ENCODE peak calls at places on chromosomes 3 and 15, in eight cellular contexts. S, O, T, M, Q, K, Y and W are unnamed samples.
A peak's percentile ranks its signal among the peaks of the same experiment; 100 is the strongest.

GRCh38 chr15:91853968-91854943 is 748 bp downstream of the SLCO3A1 start:
- DNase-seq in M (no peak), Q (peak; percentile 35), K (peak; percentile 70), O (no peak), S (no peak), T (no peak), Y (peak; percentile 18), W (peak; percentile 63)

GRCh38 chr3:134423153-134423552 is 48.9 kb upstream of the AMOTL2 start:
- DNase-seq in T (peak; percentile 11), K (peak; percentile 41), Y (no peak), S (no peak), Q (no peak), M (no peak), O (no peak), W (no peak)

GRCh38 chr3:141602706-141603105 is 115.9 kb downstream of the RASA2 start:
- DNase-seq in K (no peak), S (no peak), M (no peak), T (no peak), O (no peak), Y (no peak), Q (no peak), W (no peak)

GRCh38 chr15:40344631-40345120 is 3.9 kb upstream of the CCDC9B start:
- DNase-seq in Q (peak; percentile 89), M (peak; percentile 32), K (peak; percentile 53), Y (peak; percentile 45), O (peak; percentile 45), T (peak; percentile 69), S (peak; percentile 54), W (peak; percentile 76)

GRCh38 chr15:91586542-91586941 is 267.0 kb upstream of the SLCO3A1 start:
- DNase-seq in T (no peak), O (no peak), Q (no peak), Y (no peak), S (no peak), M (no peak), K (no peak), W (no peak)

GRCh38 chr3:104126864-104127553 is 1239.7 kb upstream of the ALCAM start:
- DNase-seq in S (no peak), M (no peak), K (no peak), O (no peak), Q (no peak), T (no peak), Y (no peak), W (no peak)

GRCh38 chr3:120114981-120115380 is 20.7 kb upstream of the GSK3B start:
- DNase-seq in T (peak; percentile 57), K (no peak), S (no peak), M (no peak), Y (no peak), Q (no peak), O (no peak), W (no peak)

GRCh38 chr3:174363256-174363655 is 495.9 kb upstream of the NAALADL2 start:
- DNase-seq in S (no peak), K (no peak), Q (no peak), Y (no peak), O (no peak), M (no peak), T (no peak), W (no peak)

GRCh38 chr3:79960594-79960993 is 192.8 kb upstream of the ROBO1 start:
- DNase-seq in Q (no peak), O (no peak), Y (no peak), T (peak; percentile 42), K (no peak), M (no peak), S (no peak), W (no peak)

GRCh38 chr3:177589921-177590336 is 392.6 kb upstream of the TBL1XR1 start:
- DNase-seq in S (no peak), K (peak; percentile 91), Y (no peak), T (peak; percentile 96), O (peak; percentile 65), Q (peak; percentile 31), M (no peak), W (no peak)

GRCh38 chr3:186514296-186515002 is 29.7 kb downstream of the CRYGS start:
- DNase-seq in S (no peak), Q (no peak), Y (no peak), T (peak; percentile 35), M (no peak), K (no peak), O (no peak), W (no peak)

GRCh38 chr3:179713643-179714090 is 60.8 kb downstream of the USP13 start:
- DNase-seq in Y (no peak), Q (no peak), K (peak; percentile 31), S (no peak), O (no peak), T (no peak), M (no peak), W (no peak)

GRCh38 chr3:79297242-79297641 is 470.6 kb downstream of the ROBO1 start:
- DNase-seq in Y (no peak), K (peak; percentile 26), O (peak; percentile 51), M (no peak), S (no peak), T (peak; percentile 78), Q (no peak), W (no peak)

GRCh38 chr3:51681453-51681852 is 10.4 kb downstream of the TEX264 start:
- DNase-seq in S (no peak), K (no peak), Y (peak; percentile 42), Q (no peak), O (no peak), T (peak; percentile 41), M (no peak), W (peak; percentile 51)

GRCh38 chr15:42133356-42133755 is 23.1 kb downstream of the PLA2G4F start:
- DNase-seq in O (no peak), S (no peak), M (no peak), T (no peak), Y (no peak), Q (no peak), K (no peak), W (no peak)

GRCh38 chr3:25587094-25587493 is 77.6 kb downstream of the TOP2B start:
- DNase-seq in O (no peak), M (no peak), T (no peak), K (no peak), S (no peak), Q (no peak), Y (no peak), W (no peak)

GRCh38 chr15:48721061-48721810 is 75.7 kb upstream of the FBN1 start:
- DNase-seq in S (no peak), M (no peak), T (no peak), K (peak; percentile 66), Q (no peak), Y (no peak), O (no peak), W (no peak)

GRCh38 chr15:27091270-27091940 is 120.4 kb downstream of the GABRG3 start:
- DNase-seq in Y (no peak), M (no peak), K (no peak), S (no peak), Q (no peak), T (peak; percentile 30), O (no peak), W (no peak)

GRCh38 chr3:182214406-182214805 is 502.7 kb downstream of the SOX2 start:
- DNase-seq in M (no peak), O (no peak), T (no peak), S (no peak), K (no peak), Y (no peak), Q (no peak), W (no peak)

GRCh38 chr3:171711461-171711860 is 98.8 kb downstream of the PLD1 start:
- DNase-seq in S (no peak), T (no peak), O (no peak), M (no peak), K (no peak), Q (no peak), Y (no peak), W (no peak)

GRCh38 chr3:43691120-43692002 is 623 bp downstream of the ABHD5 start:
- DNase-seq in O (peak; percentile 30), T (peak; percentile 86), S (peak; percentile 13), Q (peak; percentile 61), K (peak; percentile 56), Y (peak; percentile 5), M (peak; percentile 23), W (peak; percentile 46)

GRCh38 chr3:141093971-141094401 is 42.8 kb downstream of the SPSB4 start:
- DNase-seq in O (no peak), S (no peak), Q (no peak), T (no peak), K (peak; percentile 81), M (no peak), Y (no peak), W (no peak)

GRCh38 chr15:62244762-62245161 is 79.7 kb upstream of the C2CD4B start:
- DNase-seq in T (no peak), Q (no peak), M (no peak), O (no peak), S (no peak), Y (no peak), K (no peak), W (no peak)

GRCh38 chr3:188282871-188283270 is 128.9 kb downstream of the LPP start:
- DNase-seq in M (no peak), T (no peak), O (no peak), Y (no peak), K (no peak), S (no peak), Q (no peak), W (no peak)

GRCh38 chr3:177330771-177331170 is 133.5 kb upstream of the TBL1XR1 start:
- DNase-seq in S (no peak), Q (no peak), K (peak; percentile 24), M (no peak), O (no peak), Y (no peak), T (no peak), W (no peak)

GRCh38 chr15:85579957-85580694 is 199.7 kb downstream of the AKAP13 start:
- DNase-seq in S (no peak), M (no peak), K (no peak), O (no peak), Q (no peak), Y (no peak), T (no peak), W (no peak)

GRCh38 chr3:49357466-49358216 is 512 bp downstream of the GPX1 start:
- DNase-seq in M (no peak), T (peak; percentile 77), O (no peak), K (peak; percentile 54), S (peak; percentile 42), Y (peak; percentile 28), Q (peak; percentile 30), W (peak; percentile 74)

GRCh38 chr3:126355251-126355650 is 2.0 kb downstream of the KLF15 start:
- DNase-seq in Q (no peak), T (no peak), M (no peak), S (no peak), K (no peak), O (no peak), Y (no peak), W (no peak)

GRCh38 chr3:58874795-58875194 is 175.0 kb downstream of the CFAP20DC start:
- DNase-seq in S (no peak), O (no peak), Y (no peak), Q (peak; percentile 30), T (peak; percentile 88), M (no peak), K (peak; percentile 27), W (no peak)

GRCh38 chr3:157381606-157382005 is 55.0 kb upstream of the PTX3 start:
- DNase-seq in T (no peak), O (no peak), Y (no peak), K (no peak), M (no peak), S (no peak), Q (no peak), W (no peak)

GRCh38 chr15:25789616-25790002 is 73.5 kb downstream of the ATP10A start:
- DNase-seq in O (no peak), Q (no peak), Y (no peak), T (no peak), K (no peak), M (no peak), S (no peak), W (no peak)

GRCh38 chr3:146163584-146163983 is 2.6 kb upstream of the PLOD2 start:
- DNase-seq in M (no peak), S (no peak), Q (no peak), K (no peak), O (no peak), T (peak; percentile 99), Y (no peak), W (no peak)

GRCh38 chr15:31554261-31554660 is 227.6 kb downstream of the KLF13 start:
- DNase-seq in M (no peak), O (no peak), S (no peak), Q (no peak), K (peak; percentile 94), T (peak; percentile 72), Y (no peak), W (no peak)

GRCh38 chr3:138513073-138513843 is 78.8 kb downstream of the ESYT3 start:
- DNase-seq in O (no peak), S (no peak), M (no peak), T (no peak), Q (peak; percentile 54), Y (no peak), K (no peak), W (no peak)